ENCODE peak calls at places on chromosome 2, in seven cellular contexts. J, O, U, C, A, H and T are unnamed samples.

GRCh38 chr2:239548965-239549595 is 148.3 kb upstream of the HDAC4 start:
- DNase-seq in O (no peak), H (no peak), A (no peak), J (no peak), C (no peak), U (no peak), T (no peak)

GRCh38 chr2:10215393-10215935 is 87.2 kb upstream of the HPCAL1 start:
- DNase-seq in A (no peak), C (no peak), H (no peak), J (peak), U (no peak), O (peak), T (no peak)

GRCh38 chr2:84781942-84782716 is 98.8 kb downstream of the TRABD2A start:
- DNase-seq in C (no peak), H (no peak), U (no peak), J (peak), A (no peak), O (peak), T (peak)

GRCh38 chr2:118061135-118061955 is 26.9 kb upstream of the INSIG2 start:
- DNase-seq in C (peak), U (peak), H (no peak), O (peak), J (peak), A (no peak), T (no peak)

GRCh38 chr2:106108351-106108750 is 85.8 kb downstream of the UXS1 start:
- DNase-seq in C (peak), U (no peak), A (no peak), H (no peak), O (no peak), J (peak), T (peak)

GRCh38 chr2:120866483-120867140 is 130.9 kb downstream of the GLI2 start:
- DNase-seq in H (no peak), O (no peak), C (no peak), U (no peak), J (no peak), A (no peak), T (no peak)

GRCh38 chr2:150376627-150377335 is 110.7 kb downstream of the RND3 start:
- DNase-seq in O (no peak), C (no peak), A (no peak), H (no peak), J (peak), U (no peak), T (no peak)

GRCh38 chr2:179877601-179878364 is 16.4 kb upstream of the ZNF385B start:
- DNase-seq in J (peak), A (no peak), O (no peak), C (no peak), U (no peak), H (no peak), T (no peak)

GRCh38 chr2:95024960-95025405 is 525 bp upstream of the MAL start:
- DNase-seq in J (no peak), O (no peak), U (no peak), C (no peak), H (no peak), A (no peak), T (no peak)

GRCh38 chr2:51003345-51004192 is 28.4 kb downstream of the NRXN1 start:
- DNase-seq in O (peak), J (peak), H (no peak), A (no peak), C (no peak), U (no peak), T (no peak)

GRCh38 chr2:156356006-156356764 is 23.7 kb upstream of the NR4A2 start:
- DNase-seq in J (peak), A (no peak), U (no peak), O (peak), C (peak), H (no peak), T (no peak)

GRCh38 chr2:16578081-16578480 is 87.6 kb downstream of the CYRIA start:
- DNase-seq in H (no peak), O (no peak), U (no peak), J (no peak), C (no peak), A (no peak), T (no peak)

GRCh38 chr2:55102056-55102812 is 52.0 kb upstream of the RTN4 start:
- DNase-seq in C (peak), O (no peak), H (no peak), J (peak), U (no peak), A (no peak), T (no peak)

GRCh38 chr2:234773129-234773528 is 178.7 kb upstream of the SH3BP4 start:
- DNase-seq in A (no peak), J (no peak), H (no peak), O (no peak), C (no peak), U (no peak), T (no peak)

GRCh38 chr2:240000671-240001070 is 24.5 kb downstream of the NDUFA10 start:
- DNase-seq in A (no peak), U (no peak), J (no peak), C (no peak), H (no peak), O (no peak), T (no peak)

GRCh38 chr2:160491922-160492371 is 1.7 kb downstream of the RBMS1 start:
- DNase-seq in J (peak), C (peak), H (no peak), A (no peak), O (peak), U (no peak), T (no peak)